ENCODE peak calls at places on chromosomes 16 and 17, in four cellular contexts. T, V, R and A are unnamed samples.

GRCh38 chr16:75288596-75289120 is 37.2 kb upstream of the BCAR1 start:
- DNase-seq in V (no peak), T (no peak), R (no peak), A (no peak)

GRCh38 chr16:966505-966904 is 4.3 kb downstream of the LMF1 start:
- DNase-seq in T (no peak), V (no peak), R (no peak), A (no peak)

GRCh38 chr16:75023019-75023418 is 24.2 kb downstream of the ZNRF1 start:
- DNase-seq in R (peak; percentile 38), V (no peak), T (no peak), A (no peak)

GRCh38 chr17:41107941-41108445 is 2.8 kb downstream of the KRTAP4-9 start:
- DNase-seq in T (no peak), V (no peak), R (peak; percentile 36), A (no peak)

GRCh38 chr17:17063546-17064122 is 21.4 kb downstream of the MPRIP start:
- DNase-seq in V (no peak), R (no peak), T (peak; percentile 70), A (no peak)

GRCh38 chr16:50315346-50315997 is 49.1 kb downstream of the ADCY7 start:
- DNase-seq in R (no peak), V (no peak), T (no peak), A (no peak)

GRCh38 chr16:55171241-55171640 is 152.8 kb upstream of the IRX6 start:
- DNase-seq in R (no peak), T (no peak), V (no peak), A (no peak)

GRCh38 chr17:77042688-77043330 is 98.0 kb upstream of the SEC14L1 start:
- DNase-seq in V (no peak), R (no peak), T (no peak), A (no peak)

GRCh38 chr17:45096141-45096540 is 35.0 kb downstream of the NMT1 start:
- DNase-seq in T (no peak), V (no peak), R (no peak), A (peak; percentile 45)

GRCh38 chr17:17467720-17468119 is 9.1 kb upstream of the MED9 start:
- DNase-seq in R (no peak), T (peak; percentile 36), V (no peak), A (peak; percentile 23)

GRCh38 chr17:58317421-58318064 is 11.1 kb downstream of the TSPOAP1 start:
- DNase-seq in V (peak; percentile 15), R (peak; percentile 70), T (peak; percentile 66), A (peak; percentile 67)

GRCh38 chr16:85911531-85911930 is 12.6 kb downstream of the IRF8 start:
- DNase-seq in T (no peak), V (no peak), R (no peak), A (no peak)

GRCh38 chr16:48029768-48030167 is 126.0 kb downstream of the ABCC12 start:
- DNase-seq in V (no peak), R (no peak), T (no peak), A (no peak)

GRCh38 chr17:56231693-56232092 is 78.4 kb downstream of the ANKFN1 start:
- DNase-seq in T (no peak), V (no peak), R (no peak), A (no peak)

GRCh38 chr17:77019955-77020379 is 120.8 kb upstream of the SEC14L1 start:
- DNase-seq in V (no peak), R (no peak), T (no peak), A (no peak)

GRCh38 chr17:55210292-55210691 is 54.5 kb upstream of the HLF start:
- DNase-seq in R (no peak), T (no peak), V (no peak), A (no peak)

GRCh38 chr17:75110307-75110937 is 653 bp downstream of the ARMC7 start:
- DNase-seq in T (peak; percentile 35), V (no peak), R (no peak), A (no peak)

GRCh38 chr16:4313563-4314531 is 2.0 kb upstream of the GLIS2 start:
- DNase-seq in R (no peak), T (no peak), V (peak; percentile 45), A (no peak)

GRCh38 chr16:714079-714478 is 839 bp upstream of the METRN start:
- DNase-seq in T (no peak), V (no peak), R (no peak), A (no peak)

GRCh38 chr17:17872468-17873345 is 35.9 kb upstream of the SREBF1 start:
- DNase-seq in R (no peak), T (no peak), V (no peak), A (no peak)

GRCh38 chr16:69699915-69700314 is 26.4 kb downstream of the NQO1 start:
- DNase-seq in T (no peak), R (no peak), V (no peak), A (no peak)

GRCh38 chr17:64066709-64067108 is 46.3 kb upstream of the ICAM2 start:
- DNase-seq in R (no peak), V (no peak), T (no peak), A (no peak)

GRCh38 chr16:69049146-69049545 is 56.3 kb upstream of the HAS3 start:
- DNase-seq in V (no peak), T (no peak), R (peak; percentile 85), A (no peak)

GRCh38 chr17:78986048-78986648 is 6.4 kb upstream of the LGALS3BP start:
- DNase-seq in V (no peak), T (peak; percentile 73), R (peak; percentile 12), A (no peak)

GRCh38 chr17:1571362-1571746 is 8.8 kb upstream of the PITPNA start:
- DNase-seq in T (no peak), V (no peak), R (no peak), A (no peak)

GRCh38 chr16:74100405-74101316 is 196.0 kb upstream of the PSMD7 start:
- DNase-seq in T (no peak), V (no peak), R (no peak), A (no peak)

GRCh38 chr16:87002717-87003413 is 314.3 kb downstream of the C16orf95 start:
- DNase-seq in T (no peak), V (no peak), R (peak; percentile 76), A (no peak)

GRCh38 chr17:78610951-78611511 is 33.8 kb upstream of the DNAH17 start:
- DNase-seq in R (no peak), T (no peak), V (no peak), A (no peak)

GRCh38 chr17:4033751-4034251 is 69.6 kb upstream of the ATP2A3 start:
- DNase-seq in T (no peak), R (no peak), V (no peak), A (no peak)

GRCh38 chr17:8947201-8947600 is 18.3 kb downstream of the PIK3R5 start:
- DNase-seq in R (no peak), V (no peak), T (no peak), A (no peak)

GRCh38 chr17:66415366-66416206 is 113.2 kb downstream of the PRKCA start:
- DNase-seq in R (no peak), T (no peak), V (no peak), A (no peak)

GRCh38 chr17:47229535-47230443 is 20.6 kb downstream of the MYL4 start:
- DNase-seq in V (peak; percentile 91), R (peak; percentile 86), T (peak; percentile 93), A (peak; percentile 86)

GRCh38 chr17:969767-970387 is 9.7 kb downstream of the NXN start:
- DNase-seq in V (peak; percentile 30), T (no peak), R (no peak), A (no peak)

DNA sequence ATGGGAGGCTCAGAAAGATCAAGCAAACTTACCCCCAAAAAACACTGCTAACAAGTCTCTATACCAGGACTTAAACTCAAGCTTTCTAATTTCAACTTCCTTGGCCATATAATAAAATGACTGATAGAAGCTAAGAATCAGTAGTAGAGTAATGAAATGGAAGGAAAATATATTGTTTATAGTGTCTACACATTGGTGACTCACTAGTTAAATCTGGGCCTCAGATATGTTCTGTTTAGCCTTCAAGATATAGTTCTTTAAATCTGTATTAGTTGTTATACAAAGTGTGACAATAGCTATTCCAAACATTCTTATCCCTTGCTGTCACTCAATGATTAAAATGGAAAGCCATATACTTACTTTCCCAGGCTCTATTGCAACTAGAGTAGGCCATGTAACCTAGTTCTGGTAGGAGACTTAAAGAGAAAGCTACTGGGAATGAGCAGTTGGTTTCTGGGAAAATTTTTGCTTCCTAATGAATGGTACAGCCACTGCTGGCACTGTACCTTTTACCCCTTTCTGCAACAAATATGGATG is 18.3 kb downstream of the SSH2 start:
- DNase-seq in R (peak; percentile 5), V (no peak), T (no peak), A (no peak)
- H3K4me3 ChIP-seq in R (no peak overlapping the region), V (no peak overlapping the region), T (no peak overlapping the region), A (no peak overlapping the region)

DNA sequence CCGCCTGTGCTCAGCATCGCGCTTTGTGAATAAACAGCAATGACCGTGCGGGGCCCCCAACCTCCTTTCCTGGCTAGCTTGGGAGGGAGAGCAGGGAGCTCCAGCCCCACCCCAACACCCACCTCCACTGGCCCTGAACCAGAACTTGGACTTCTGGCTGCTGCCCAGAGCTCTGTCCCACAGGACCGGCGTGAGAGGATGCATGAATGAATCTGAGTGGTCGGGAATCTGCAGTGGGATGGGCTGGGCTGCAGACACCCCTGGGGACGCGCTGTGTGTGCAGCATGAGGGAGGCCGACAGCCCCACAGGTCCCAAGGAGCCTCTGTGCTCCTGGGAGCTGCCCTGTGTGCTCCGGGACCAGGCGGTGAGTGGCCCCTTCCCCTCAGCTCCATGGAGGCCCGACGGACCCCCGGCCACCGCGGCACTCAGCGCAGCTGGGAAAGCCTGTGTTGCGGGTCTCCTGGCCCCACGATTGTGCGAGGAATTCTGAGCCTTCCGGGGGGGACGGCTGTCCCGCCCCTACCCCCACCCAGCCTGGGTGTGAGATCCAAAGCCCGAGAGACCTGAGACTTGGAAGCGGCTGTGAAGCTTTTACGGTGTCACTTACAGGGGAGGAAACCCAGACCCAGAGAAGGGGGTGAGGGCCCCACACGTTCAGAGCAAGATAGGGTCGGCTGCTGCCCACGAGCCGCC is 5.5 kb downstream of the PIEZO1 start:
- DNase-seq in T (no peak), R (no peak), V (no peak), A (no peak)
- H3K36me3 ChIP-seq in T (no peaks in the 10 kb centered on the region), R (no peaks in the 10 kb centered on the region), V (no peaks in the 10 kb centered on the region), A (no peaks in the 10 kb centered on the region)

GRCh38 chr17:11880714-11881113 is 116.6 kb downstream of the ZNF18 start:
- DNase-seq in T (no peak), R (no peak), V (no peak), A (peak; percentile 16)
- TF ChIP-seq CTCF in T (no peak), R (no peak), V (no peak), A (peak; percentile 53)

GRCh38 chr17:37064166-37064565 is 115.4 kb downstream of the AATF start:
- DNase-seq in R (no peak), T (peak; percentile 22), V (no peak), A (no peak)

GRCh38 chr17:37064956-37065355 is 116.2 kb downstream of the AATF start:
- DNase-seq in R (no peak), T (no peak), V (no peak), A (no peak)

GRCh38 chr17:37067555-37068111 is 118.9 kb downstream of the AATF start:
- DNase-seq in T (no peak), R (peak; percentile 54), V (peak; percentile 60), A (no peak)

GRCh38 chr17:37066322-37066905 is 117.7 kb downstream of the AATF start:
- DNase-seq in V (no peak), T (no peak), R (no peak), A (no peak)

GRCh38 chr17:37065486-37066321 is 117.0 kb downstream of the AATF start:
- DNase-seq in V (no peak), R (no peak), T (no peak), A (no peak)
- H3K4me3 ChIP-seq in V (no peak overlapping the region), R (no peak overlapping the region), T (no peak overlapping the region), A (no peak overlapping the region)

GRCh38 chr17:14047591-14047990 is 21.7 kb upstream of the COX10 start:
- DNase-seq in T (no peak), V (no peak), R (no peak), A (no peak)
- H3K36me3 ChIP-seq in T (no peaks in the 10 kb centered on the region), V (no peaks in the 10 kb centered on the region), R (peaks cover 2% of the 10 kb centered on the region), A (peaks cover 7% of the 10 kb centered on the region)